ENCODE peak calls at places on chromosome 2, in six cellular contexts. One of them, this sample, is unnamed.

GRCh38 chr2:163943403-163944356 is 207.9 kb upstream of the FIGN start:
- DNase-seq in CD8-positive, alpha-beta memory T cell: no peak
- DNase-seq in activated naive CD8-positive, alpha-beta T cell treated with anti-CD3 and anti-CD28 coated beads, Interleukin-2, amount 50 U/mL, for 16 hours: no peak
- DNase-seq in IMR-90: no peak
- DNase-seq in Daoy: no peak
- DNase-seq in brain microvascular endothelial cell: no peak
- DNase-seq in this sample: no peak

GRCh38 chr2:126785862-126786261 is 112.8 kb upstream of the TEX51 start:
- DNase-seq in CD8-positive, alpha-beta memory T cell: no peak
- DNase-seq in activated naive CD8-positive, alpha-beta T cell treated with anti-CD3 and anti-CD28 coated beads, Interleukin-2, amount 50 U/mL, for 16 hours: no peak
- DNase-seq in IMR-90: no peak
- DNase-seq in Daoy: no peak
- DNase-seq in brain microvascular endothelial cell: no peak
- DNase-seq in this sample: no peak

GRCh38 chr2:144946263-144946662 is 426.3 kb upstream of the ZEB2 start:
- DNase-seq in CD8-positive, alpha-beta memory T cell: no peak
- DNase-seq in activated naive CD8-positive, alpha-beta T cell treated with anti-CD3 and anti-CD28 coated beads, Interleukin-2, amount 50 U/mL, for 16 hours: no peak
- DNase-seq in IMR-90: no peak
- DNase-seq in Daoy: no peak
- DNase-seq in brain microvascular endothelial cell: no peak
- DNase-seq in this sample: no peak

GRCh38 chr2:225017713-225018112 is 24.6 kb downstream of the DOCK10 start:
- DNase-seq in CD8-positive, alpha-beta memory T cell: no peak
- DNase-seq in activated naive CD8-positive, alpha-beta T cell treated with anti-CD3 and anti-CD28 coated beads, Interleukin-2, amount 50 U/mL, for 16 hours: no peak
- DNase-seq in IMR-90: no peak
- DNase-seq in Daoy: no peak
- DNase-seq in brain microvascular endothelial cell: no peak
- DNase-seq in this sample: no peak

GRCh38 chr2:74037379-74037860 is 52.7 kb downstream of the TET3 start:
- DNase-seq in CD8-positive, alpha-beta memory T cell: no peak
- DNase-seq in activated naive CD8-positive, alpha-beta T cell treated with anti-CD3 and anti-CD28 coated beads, Interleukin-2, amount 50 U/mL, for 16 hours: no peak
- DNase-seq in IMR-90: peak; percentile 48
- DNase-seq in Daoy: no peak
- DNase-seq in brain microvascular endothelial cell: peak; percentile 12
- DNase-seq in this sample: peak; percentile 81

GRCh38 chr2:8675543-8675942 is 6.3 kb upstream of the ID2 start:
- DNase-seq in CD8-positive, alpha-beta memory T cell: no peak
- DNase-seq in activated naive CD8-positive, alpha-beta T cell treated with anti-CD3 and anti-CD28 coated beads, Interleukin-2, amount 50 U/mL, for 16 hours: no peak
- DNase-seq in IMR-90: no peak
- DNase-seq in Daoy: no peak
- DNase-seq in brain microvascular endothelial cell: no peak
- DNase-seq in this sample: no peak

GRCh38 chr2:170525566-170525900 is 189.6 kb upstream of the SP5 start:
- DNase-seq in CD8-positive, alpha-beta memory T cell: no peak
- DNase-seq in activated naive CD8-positive, alpha-beta T cell treated with anti-CD3 and anti-CD28 coated beads, Interleukin-2, amount 50 U/mL, for 16 hours: no peak
- DNase-seq in IMR-90: peak; percentile 94
- DNase-seq in Daoy: peak; percentile 96
- DNase-seq in brain microvascular endothelial cell: peak; percentile 98
- DNase-seq in this sample: peak; percentile 97

GRCh38 chr2:216601632-216602409 is 31.4 kb upstream of the IGFBP2 start:
- DNase-seq in CD8-positive, alpha-beta memory T cell: no peak
- DNase-seq in activated naive CD8-positive, alpha-beta T cell treated with anti-CD3 and anti-CD28 coated beads, Interleukin-2, amount 50 U/mL, for 16 hours: no peak
- DNase-seq in IMR-90: no peak
- DNase-seq in Daoy: no peak
- DNase-seq in brain microvascular endothelial cell: no peak
- DNase-seq in this sample: no peak

GRCh38 chr2:30736461-30737325 is 70.6 kb downstream of the CAPN13 start:
- DNase-seq in CD8-positive, alpha-beta memory T cell: no peak
- DNase-seq in activated naive CD8-positive, alpha-beta T cell treated with anti-CD3 and anti-CD28 coated beads, Interleukin-2, amount 50 U/mL, for 16 hours: no peak
- DNase-seq in IMR-90: no peak
- DNase-seq in Daoy: no peak
- DNase-seq in brain microvascular endothelial cell: no peak
- DNase-seq in this sample: no peak

GRCh38 chr2:45922577-45922988 is 271.1 kb downstream of the PRKCE start:
- DNase-seq in CD8-positive, alpha-beta memory T cell: no peak
- DNase-seq in activated naive CD8-positive, alpha-beta T cell treated with anti-CD3 and anti-CD28 coated beads, Interleukin-2, amount 50 U/mL, for 16 hours: no peak
- DNase-seq in IMR-90: peak; percentile 79
- DNase-seq in Daoy: peak; percentile 34
- DNase-seq in brain microvascular endothelial cell: peak; percentile 44
- DNase-seq in this sample: no peak

GRCh38 chr2:84388133-84388532 is 70.9 kb downstream of the SUCLG1 start:
- DNase-seq in CD8-positive, alpha-beta memory T cell: no peak
- DNase-seq in activated naive CD8-positive, alpha-beta T cell treated with anti-CD3 and anti-CD28 coated beads, Interleukin-2, amount 50 U/mL, for 16 hours: no peak
- DNase-seq in IMR-90: peak; percentile 55
- DNase-seq in Daoy: no peak
- DNase-seq in brain microvascular endothelial cell: no peak
- DNase-seq in this sample: no peak

GRCh38 chr2:174112073-174112472 is 136.3 kb downstream of the OLA1 start:
- DNase-seq in CD8-positive, alpha-beta memory T cell: no peak
- DNase-seq in activated naive CD8-positive, alpha-beta T cell treated with anti-CD3 and anti-CD28 coated beads, Interleukin-2, amount 50 U/mL, for 16 hours: no peak
- DNase-seq in IMR-90: no peak
- DNase-seq in Daoy: no peak
- DNase-seq in brain microvascular endothelial cell: no peak
- DNase-seq in this sample: no peak

GRCh38 chr2:135657806-135658582 is 83.7 kb upstream of the UBXN4 start:
- DNase-seq in CD8-positive, alpha-beta memory T cell: peak; percentile 83
- DNase-seq in activated naive CD8-positive, alpha-beta T cell treated with anti-CD3 and anti-CD28 coated beads, Interleukin-2, amount 50 U/mL, for 16 hours: peak; percentile 13
- DNase-seq in IMR-90: no peak
- DNase-seq in Daoy: no peak
- DNase-seq in brain microvascular endothelial cell: no peak
- DNase-seq in this sample: no peak

GRCh38 chr2:213682276-213682675 is 398.0 kb downstream of the SPAG16 start:
- DNase-seq in CD8-positive, alpha-beta memory T cell: no peak
- DNase-seq in activated naive CD8-positive, alpha-beta T cell treated with anti-CD3 and anti-CD28 coated beads, Interleukin-2, amount 50 U/mL, for 16 hours: no peak
- DNase-seq in IMR-90: no peak
- DNase-seq in Daoy: no peak
- DNase-seq in brain microvascular endothelial cell: no peak
- DNase-seq in this sample: no peak